ENCODE peak calls at places on chromosomes 4 and X, in nine cellular contexts. F is EL; H is activated CD8-positive, alpha-beta memory T cell treated with anti-CD3 and anti-CD28 coated beads, Interleukin-2, amount 50 U/mL, for 48 hours; K is left cardiac atrium; E is HFFc6; X is aorta; R is ovary; A is AG10803; Z is heart left ventricle. P is an unnamed sample.
A peak's percentile ranks its signal among the peaks of the same experiment; 100 is the strongest.

GRCh38 chr4:8538703-8539567 is 41.3 kb upstream of the GPR78 start:
- DNase-seq in F (peak; percentile 86), H (no peak), K (no peak), E (peak; percentile 82), X (no peak), R (no peak), A (peak; percentile 72), Z (no peak), P (no peak)

GRCh38 chr4:88130544-88131305 is 27.7 kb downstream of the ABCG2 start:
- DNase-seq in F (no peak), H (no peak), K (no peak), E (no peak), X (no peak), R (no peak), A (no peak), Z (no peak), P (no peak)

GRCh38 chr4:101269682-101270081 is 77.6 kb downstream of the PPP3CA start:
- DNase-seq in F (no peak), H (no peak), K (no peak), E (no peak), X (no peak), R (no peak), A (no peak), Z (no peak), P (no peak)

GRCh38 chrX:109362101-109362500 is 119.8 kb downstream of the GUCY2F start:
- DNase-seq in F (no peak), H (no peak), K (no peak), E (no peak), X (no peak), R (no peak), A (no peak), Z (no peak), P (no peak)

GRCh38 chr4:136002316-136002715 is 1530.0 kb downstream of the PCDH18 start:
- DNase-seq in F (no peak), H (no peak), K (no peak), E (no peak), X (no peak), R (no peak), A (no peak), Z (no peak), P (no peak)

GRCh38 chr4:54067163-54067562 is 2.8 kb upstream of the CHIC2 start:
- DNase-seq in F (peak; percentile 78), H (no peak), K (peak; percentile 80), E (peak; percentile 69), X (peak; percentile 69), R (no peak), A (peak; percentile 82), Z (no peak), P (no peak)

GRCh38 chrX:85963736-85964135 is 83.6 kb downstream of the CHM start:
- DNase-seq in F (peak; percentile 64), H (no peak), K (no peak), E (peak; percentile 67), X (no peak), R (no peak), A (peak; percentile 64), Z (no peak), P (no peak)

GRCh38 chr4:19224820-19225219 is 1026.9 kb upstream of the SLIT2 start:
- DNase-seq in F (peak; percentile 34), H (no peak), K (no peak), E (peak; percentile 34), X (no peak), R (no peak), A (peak; percentile 53), Z (no peak), P (no peak)

GRCh38 chr4:137471895-137472294 is 60.4 kb downstream of the PCDH18 start:
- DNase-seq in F (peak; percentile 1), H (no peak), K (no peak), E (peak; percentile 9), X (no peak), R (no peak), A (peak; percentile 7), Z (no peak), P (no peak)